ENCODE peak calls at places on chromosome 17, in ten cellular contexts. M is brain microvascular endothelial cell; I is esophagus muscularis mucosa; R is HCT116; W is IMR-90; O is fibroblast of mammary gland; T is upper lobe of right lung; S is stomach; X is CD8-positive, alpha-beta T cell; N is epithelial cell of esophagus. K is an unnamed sample.

GRCh38 chr17:43416998-43417891 is 18.5 kb downstream of the ARL4D start:
- DNase-seq in R (no peak), T (peak; percentile 69), I (no peak), W (peak; percentile 37), S (peak; percentile 40), X (no peak), N (peak; percentile 67), O (peak; percentile 69), M (no peak), K (peak; percentile 33)

GRCh38 chr17:54898576-54898975 is 2.1 kb upstream of the TOM1L1 start:
- DNase-seq in R (no peak), W (no peak), O (peak; percentile 6), X (no peak), S (no peak), T (no peak), N (no peak), I (no peak), M (peak; percentile 5), K (peak; percentile 46)

GRCh38 chr17:56038136-56038535 is 115.1 kb upstream of the ANKFN1 start:
- DNase-seq in R (no peak), S (no peak), M (no peak), O (no peak), I (no peak), N (no peak), T (no peak), W (no peak), X (no peak), K (no peak)

GRCh38 chr17:74907012-74907411 is 13.6 kb upstream of the FADS6 start:
- DNase-seq in O (no peak), S (no peak), T (no peak), I (no peak), N (no peak), X (no peak), M (no peak), R (no peak), W (no peak), K (no peak)

GRCh38 chr17:78412403-78412802 is 34.0 kb downstream of the PGS1 start:
- DNase-seq in N (no peak), S (no peak), W (peak; percentile 36), O (peak; percentile 49), R (no peak), T (peak; percentile 87), M (peak; percentile 28), I (no peak), X (no peak), K (peak; percentile 57)

GRCh38 chr17:41965694-41966375 is 760 bp upstream of the CNP start:
- DNase-seq in W (peak; percentile 38), X (peak; percentile 28), S (peak; percentile 89), O (peak; percentile 31), R (peak; percentile 82), M (no peak), I (no peak), N (peak; percentile 98), T (peak; percentile 87), K (peak; percentile 36)

GRCh38 chr17:29763273-29763672 is 140.6 kb upstream of the CORO6 start:
- DNase-seq in M (no peak), R (no peak), I (no peak), W (no peak), S (no peak), T (no peak), N (no peak), O (no peak), X (no peak), K (no peak)

GRCh38 chr17:72432143-72432604 is 311.4 kb downstream of the SOX9 start:
- DNase-seq in T (no peak), S (no peak), W (peak; percentile 53), X (no peak), O (no peak), N (no peak), R (no peak), I (no peak), M (no peak), K (peak; percentile 50)

GRCh38 chr17:75733471-75733870 is 12.2 kb downstream of the ITGB4 start:
- DNase-seq in X (no peak), I (no peak), R (no peak), T (no peak), S (no peak), M (no peak), N (no peak), O (no peak), W (no peak), K (no peak)

GRCh38 chr17:18322522-18322921 is 7.4 kb downstream of the SMCR8 start:
- DNase-seq in T (no peak), N (no peak), W (no peak), I (no peak), X (no peak), R (no peak), S (no peak), O (no peak), M (no peak), K (no peak)

GRCh38 chr17:18323007-18323406 is 7.9 kb downstream of the SMCR8 start:
- DNase-seq in W (peak; percentile 21), X (no peak), R (no peak), I (no peak), M (no peak), S (no peak), N (peak; percentile 29), O (peak; percentile 53), T (no peak), K (peak; percentile 24)

GRCh38 chr17:18320301-18320700 is 5.2 kb downstream of the SMCR8 start:
- DNase-seq in R (no peak), S (no peak), X (no peak), M (no peak), T (no peak), O (no peak), I (no peak), N (no peak), W (no peak), K (no peak)

GRCh38 chr17:18319604-18320256 is 4.6 kb downstream of the SMCR8 start:
- DNase-seq in O (peak; percentile 78), R (no peak), I (no peak), X (no peak), S (peak; percentile 27), N (peak; percentile 67), W (peak; percentile 68), M (peak; percentile 50), T (no peak), K (peak; percentile 86)

DNA sequence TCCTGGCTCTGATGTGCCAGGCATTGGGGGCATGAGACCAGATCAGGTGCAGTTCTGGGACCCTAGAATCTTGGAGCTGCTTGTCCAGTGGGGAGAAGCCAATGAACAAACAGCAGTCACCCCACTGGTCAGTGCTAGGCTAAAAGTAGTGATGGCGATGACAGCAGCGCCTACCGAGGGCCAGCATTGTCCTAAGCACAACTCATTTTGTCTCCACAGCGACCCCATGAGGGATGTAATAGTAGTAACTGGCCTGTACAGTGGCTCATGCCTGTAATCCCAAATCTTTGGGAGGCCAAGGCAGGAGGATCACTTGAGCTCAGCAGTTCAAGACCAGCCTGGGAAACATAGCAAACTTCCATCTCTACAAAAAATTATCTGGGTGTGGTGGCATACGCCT is 6.2 kb downstream of the SMCR8 start:
- DNase-seq in O (peak; percentile 38), S (no peak), N (peak; percentile 32), T (no peak), M (no peak), W (no peak), X (no peak), I (no peak), R (peak; percentile 16), K (peak; percentile 28)
- TF ChIP-seq CTCF in O (peak; percentile 22), S (no peak), N (peak; percentile 42), T (peak; percentile 12), M (peak; percentile 43), W (peak; percentile 8), X (no peak), I (no peak), R (peak; percentile 34), K (peak; percentile 42)

DNA sequence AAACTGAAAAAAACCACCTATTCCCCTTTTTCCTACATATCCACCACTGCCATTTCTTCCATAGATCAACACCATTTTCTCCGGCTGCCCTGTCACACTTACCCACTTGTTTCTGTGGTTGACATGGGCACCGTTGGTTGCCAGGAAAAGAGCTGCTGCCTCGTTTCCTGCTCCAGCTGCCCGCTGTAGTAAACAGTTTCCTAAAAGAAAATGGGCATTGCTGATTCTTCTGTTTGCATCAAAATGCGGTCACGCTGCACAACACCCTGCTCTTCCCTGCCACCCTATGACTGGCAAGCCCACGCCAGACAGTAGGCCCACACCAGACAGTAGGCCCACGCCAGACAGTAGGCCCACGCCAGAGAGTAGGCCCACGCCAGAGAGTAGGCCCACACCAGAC is 46.3 kb downstream of the CYB5D2 start:
- DNase-seq in S (no peak), I (no peak), R (no peak), W (no peak), M (no peak), O (no peak), X (no peak), N (no peak), T (no peak), K (no peak)
- H3K4me3 ChIP-seq in S (no peak overlapping the region), I (no peak overlapping the region), R (no peak overlapping the region), W (no peak overlapping the region), M (no peak overlapping the region), O (no peak overlapping the region), X (no peak overlapping the region), N (no peak overlapping the region), T (no peak overlapping the region), K (no peak overlapping the region)

DNA sequence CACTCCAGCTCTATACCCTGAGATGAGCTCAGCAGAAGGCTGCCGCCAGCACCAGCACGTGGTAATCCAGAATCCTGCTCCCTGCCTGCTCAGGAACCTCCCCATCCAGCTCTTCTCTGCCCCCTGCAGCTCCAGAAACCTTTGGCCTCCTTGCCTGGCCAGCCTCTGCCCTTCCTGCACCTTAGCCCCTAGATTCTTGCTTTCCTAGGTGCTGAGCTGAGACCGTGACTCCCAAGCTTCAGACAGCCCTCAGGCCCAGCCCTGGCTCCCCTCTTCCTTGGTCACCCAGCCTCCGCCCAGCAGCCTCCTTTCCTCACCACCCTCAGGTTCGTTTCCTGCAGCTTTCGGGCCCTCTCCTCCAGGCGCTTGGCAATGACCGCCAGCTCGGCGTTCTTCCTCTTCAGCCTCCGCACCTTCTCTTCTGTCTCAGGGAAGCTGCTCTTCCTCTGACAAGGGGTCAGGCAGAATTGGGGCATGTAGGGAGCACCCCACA is 2.6 kb downstream of the TSPOAP1 start:
- DNase-seq in O (no peak), S (no peak), X (no peak), M (no peak), T (peak; percentile 63), W (no peak), I (no peak), R (no peak), N (no peak), K (no peak)
- TF ChIP-seq CTCF in O (no peak), S (no peak), X (no peak), M (no peak), T (no peak), W (no peak), I (no peak), R (no peak), N (no peak), K (no peak)

DNA sequence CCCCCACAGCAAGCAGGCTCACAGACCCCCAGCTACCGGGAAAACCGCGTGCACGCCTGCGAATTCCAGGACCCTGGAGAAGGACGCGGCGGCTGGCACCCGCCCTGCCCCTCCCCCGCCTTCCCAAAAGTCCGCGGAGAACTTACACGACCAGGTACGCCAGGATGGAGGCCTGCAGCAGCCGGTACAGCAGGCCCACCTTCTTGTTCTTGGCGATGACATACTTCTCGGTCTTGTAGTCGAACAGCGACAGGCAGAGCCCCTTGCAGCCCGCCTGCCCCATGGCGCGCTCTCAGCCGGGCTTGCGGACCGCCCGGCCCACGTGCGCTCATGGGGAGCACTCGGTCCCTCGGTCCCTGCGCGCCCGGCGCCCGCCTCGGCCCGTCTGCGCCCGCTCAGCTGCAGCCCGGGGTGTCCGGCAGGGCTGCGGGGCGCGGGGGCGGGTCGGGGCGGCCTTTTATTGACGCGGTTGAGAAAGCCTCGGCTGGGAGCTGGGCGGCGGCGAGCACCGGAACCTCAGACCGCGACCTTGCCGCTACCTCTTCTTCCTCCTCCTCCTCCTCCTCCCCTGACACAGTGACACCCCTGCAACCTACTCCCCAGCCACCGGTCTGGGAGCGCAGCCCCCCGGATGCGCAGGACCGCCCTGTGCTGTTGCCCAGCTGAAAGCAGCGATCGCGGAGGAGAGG is at the start of gene P2RX5:
- DNase-seq in S (no peak), X (no peak), T (no peak), R (no peak), M (no peak), W (no peak), O (no peak), N (peak; percentile 27), I (no peak), K (no peak)
- H3K4me3 ChIP-seq in S (peak within 1 kb of the TSS; percentile 48), X (peak within 1 kb of the TSS; percentile 68), T (peak within 1 kb of the TSS; percentile 50), R (peak within 1 kb of the TSS; percentile 60), M (peak within 1 kb of the TSS; percentile 60), W (peak within 1 kb of the TSS; percentile 79), O (peak within 1 kb of the TSS; percentile 52), N (peak within 1 kb of the TSS; percentile 37), I (peak within 1 kb of the TSS; percentile 51), K (peak within 1 kb of the TSS; percentile 65)

K was measured in choroid plexus epithelial cell.